ENCODE peak calls at places on chromosome 16, in ten cellular contexts. C is fibroblast of mammary gland, X is tibial nerve, U is HAP-1, S is GM12878, H is AG10803, V is cardiac fibroblast, M is right cardiac atrium, P is colonic mucosa, Z is epithelial cell of esophagus. G is an unnamed sample.

GRCh38 chr16:82664181-82664580 is 37.4 kb downstream of the CDH13 start:
- DNase-seq in C (no peak), H (no peak), Z (no peak), M (no peak), X (no peak), V (no peak), S (no peak), U (no peak), P (no peak), G (no peak)

GRCh38 chr16:56807011-56807675 is 57.9 kb upstream of the SLC12A3 start:
- DNase-seq in M (no peak), V (peak; percentile 47), H (peak; percentile 44), S (no peak), U (no peak), C (peak; percentile 10), Z (peak; percentile 45), X (no peak), P (no peak), G (no peak)

GRCh38 chr16:65119905-65120341 is 1.9 kb downstream of the CDH11 start:
- DNase-seq in H (peak; percentile 86), U (no peak), S (no peak), P (no peak), Z (peak; percentile 28), C (peak; percentile 62), M (peak; percentile 46), X (peak; percentile 39), V (peak; percentile 89), G (no peak)

GRCh38 chr16:546909-547770 is 13.1 kb upstream of the PRR35 start:
- DNase-seq in S (no peak), Z (peak; percentile 61), X (peak; percentile 55), V (peak; percentile 46), H (peak; percentile 58), P (peak; percentile 91), U (no peak), C (peak; percentile 63), M (peak; percentile 91), G (no peak)

GRCh38 chr16:47142469-47143328 is 1.0 kb downstream of the NETO2 start:
- DNase-seq in C (peak; percentile 59), M (peak; percentile 59), S (no peak), X (no peak), V (peak; percentile 38), Z (peak; percentile 46), H (peak; percentile 14), U (no peak), P (peak; percentile 28), G (no peak)

GRCh38 chr16:30934827-30935557 is 11.6 kb downstream of the FBXL19 start:
- DNase-seq in P (peak; percentile 52), C (peak; percentile 64), X (peak; percentile 60), M (no peak), V (peak; percentile 57), S (no peak), H (peak; percentile 41), U (no peak), Z (peak; percentile 73), G (no peak)

GRCh38 chr16:53356478-53357207 is 77.6 kb upstream of the RBL2 start:
- DNase-seq in U (no peak), Z (no peak), C (no peak), X (no peak), P (no peak), M (no peak), H (no peak), V (no peak), S (no peak), G (no peak)

GRCh38 chr16:65490296-65490695 is 368.4 kb upstream of the CDH11 start:
- DNase-seq in C (no peak), U (no peak), M (no peak), P (no peak), S (no peak), Z (no peak), X (no peak), V (no peak), H (no peak), G (no peak)

GRCh38 chr16:9134739-9135138 is 43.3 kb downstream of the HAPSTR1 start:
- DNase-seq in Z (peak; percentile 63), V (peak; percentile 61), C (peak; percentile 51), P (peak; percentile 55), X (peak; percentile 22), H (peak; percentile 48), U (no peak), M (peak; percentile 69), S (no peak), G (no peak)

GRCh38 chr16:54455021-54455725 is 168.6 kb upstream of the IRX3 start:
- DNase-seq in C (no peak), S (no peak), V (no peak), X (no peak), H (no peak), P (no peak), U (peak; percentile 45), M (no peak), Z (no peak), G (no peak)

DNA sequence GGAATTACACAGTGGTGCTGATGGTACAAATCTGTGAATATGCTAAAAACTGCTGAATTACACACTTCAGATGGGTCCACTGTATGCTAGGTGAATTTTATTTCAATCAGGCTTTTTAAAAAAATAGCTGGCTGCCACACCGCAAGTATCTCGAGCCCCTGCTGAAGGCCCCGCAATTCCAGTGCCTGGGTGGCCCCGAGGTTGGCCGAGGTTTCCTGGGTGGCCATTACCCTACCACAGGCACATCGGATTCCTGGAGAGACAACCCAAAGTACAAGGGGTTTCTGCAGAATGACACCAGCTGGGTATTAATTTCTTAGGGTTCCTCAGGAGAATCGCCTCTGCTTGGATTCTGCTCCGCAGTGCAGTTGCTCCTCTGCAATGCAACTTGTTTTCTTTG is 127.8 kb downstream of the C16orf95 start:
- DNase-seq in V (no peak), C (no peak), S (no peak), P (no peak), Z (no peak), M (no peak), X (no peak), H (no peak), U (no peak), G (no peak)
- H3K4me3 ChIP-seq in V (no peak overlapping the region), C (no peak overlapping the region), S (no peak overlapping the region), P (no peak overlapping the region), Z (no peak overlapping the region), M (no peak overlapping the region), X (no peak overlapping the region), H (no peak overlapping the region), U (no peak overlapping the region), G (no peak overlapping the region)

GRCh38 chr16:89973654-89974335 is 25.2 kb downstream of the DEF8 start:
- DNase-seq in Z (no peak), P (peak; percentile 61), U (no peak), S (no peak), H (no peak), M (no peak), X (no peak), V (no peak), C (no peak), G (no peak)
- H3K4me3 ChIP-seq in Z (peak overlapping the region; percentile 89), P (peak overlapping the region; percentile 98), U (peak overlapping the region; percentile 88), S (peak overlapping the region; percentile 100), H (peak overlapping the region; percentile 92), M (peak overlapping the region; percentile 65), X (no peak overlapping the region), V (peak overlapping the region; percentile 95), C (peak overlapping the region; percentile 79), G (peak overlapping the region; percentile 97)

DNA sequence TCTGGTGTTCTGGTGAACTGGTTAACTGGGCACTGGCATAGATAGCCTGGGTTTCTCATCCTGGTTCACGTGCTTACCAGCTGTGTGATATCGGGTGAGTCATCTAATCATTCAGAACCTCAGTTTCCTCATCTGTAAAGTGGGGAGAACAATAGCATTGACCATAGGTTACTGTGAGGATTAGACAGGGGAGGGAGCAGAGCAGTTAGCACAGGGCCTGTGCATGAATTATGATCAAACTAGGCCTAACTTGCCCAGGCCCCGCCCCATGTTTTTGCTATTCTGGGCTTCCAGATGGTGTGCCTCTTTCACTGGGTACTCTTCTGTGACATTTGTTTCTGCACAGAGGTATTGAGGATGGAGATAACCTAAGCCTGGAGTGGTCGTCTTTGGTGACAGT is 4.6 kb upstream of the KLHL36 start:
- DNase-seq in C (peak; percentile 22), Z (peak; percentile 70), H (peak; percentile 42), X (no peak), M (no peak), U (no peak), V (no peak), S (no peak), P (no peak), G (no peak)
- H3K4me3 ChIP-seq in C (no peak overlapping the region), Z (no peak overlapping the region), H (peak overlapping the region; percentile 3), X (no peak overlapping the region), M (no peak overlapping the region), U (no peak overlapping the region), V (no peak overlapping the region), S (no peak overlapping the region), P (no peak overlapping the region), G (peak overlapping the region; percentile 16)

DNA sequence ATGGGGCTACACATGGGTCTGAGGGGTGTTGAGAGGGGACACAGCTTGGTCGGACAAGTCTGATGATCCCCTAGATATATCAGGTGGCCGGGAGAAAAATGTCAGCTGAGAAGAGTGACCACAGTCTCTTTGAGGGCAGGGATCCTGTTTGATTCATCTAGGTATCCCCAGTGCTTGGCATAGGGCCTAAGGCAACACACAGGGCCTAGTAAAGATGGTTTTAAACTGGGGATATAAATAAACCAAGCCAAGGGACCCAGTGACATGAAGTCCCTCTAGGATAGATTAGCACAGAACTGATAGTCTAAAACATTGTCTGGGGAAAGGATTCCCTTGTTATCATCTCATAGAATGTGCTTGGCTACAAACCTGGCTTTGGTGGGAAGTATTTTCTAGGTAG is 1.4 kb downstream of the ERCC4 start:
- DNase-seq in M (no peak), V (no peak), H (no peak), Z (no peak), U (no peak), S (no peak), X (no peak), C (no peak), P (no peak), G (no peak)
- H3K4me3 ChIP-seq in M (no peak overlapping the region), V (no peak overlapping the region), H (peak overlapping the region; percentile 94), Z (no peak overlapping the region), U (peak overlapping the region; percentile 85), S (peak overlapping the region; percentile 87), X (no peak overlapping the region), C (no peak overlapping the region), P (no peak overlapping the region), G (no peak overlapping the region)